ENCODE peak calls at places on chromosomes 2 and 18, in four cellular contexts. One of them, this sample, is unnamed.

GRCh38 chr2:29879456-29879855 is 41.9 kb downstream of the ALK start:
- DNase-seq in IMR-90: no peak
- DNase-seq in mesendoderm: no peak
- DNase-seq in H1: no peak
- DNase-seq in this sample: no peak

GRCh38 chr2:196291873-196292800 is 120.8 kb upstream of the STK17B start:
- DNase-seq in mesendoderm: peak; percentile 53
- DNase-seq in IMR-90: no peak
- DNase-seq in H1: no peak
- DNase-seq in this sample: no peak

GRCh38 chr2:64192570-64193192 is 48.5 kb upstream of the PELI1 start:
- DNase-seq in IMR-90: no peak
- DNase-seq in mesendoderm: no peak
- DNase-seq in H1: no peak
- DNase-seq in this sample: no peak

GRCh38 chr2:180742809-180743208 is 237.6 kb upstream of the UBE2E3 start:
- DNase-seq in IMR-90: peak; percentile 31
- DNase-seq in H1: no peak
- DNase-seq in mesendoderm: peak; percentile 11
- DNase-seq in this sample: no peak

GRCh38 chr2:15059870-15060617 is 427.5 kb downstream of the LRATD1 start:
- DNase-seq in mesendoderm: peak; percentile 21
- DNase-seq in H1: no peak
- DNase-seq in IMR-90: no peak
- DNase-seq in this sample: no peak

GRCh38 chr2:26002617-26003310 is 20.5 kb upstream of the KIF3C start:
- DNase-seq in mesendoderm: no peak
- DNase-seq in IMR-90: no peak
- DNase-seq in H1: no peak
- DNase-seq in this sample: no peak

GRCh38 chr18:13147146-13147545 is 71.4 kb upstream of the LDLRAD4 start:
- DNase-seq in IMR-90: no peak
- DNase-seq in H1: no peak
- DNase-seq in mesendoderm: no peak
- DNase-seq in this sample: no peak

GRCh38 chr2:5453648-5454390 is 238.4 kb upstream of the SOX11 start:
- DNase-seq in H1: no peak
- DNase-seq in mesendoderm: peak; percentile 50
- DNase-seq in IMR-90: peak; percentile 31
- DNase-seq in this sample: no peak

GRCh38 chr18:46656326-46657114 is 500 bp downstream of the LOXHD1 start:
- DNase-seq in H1: no peak
- DNase-seq in mesendoderm: no peak
- DNase-seq in IMR-90: no peak
- DNase-seq in this sample: no peak

GRCh38 chr2:239621611-239622010 is 220.8 kb upstream of the HDAC4 start:
- DNase-seq in mesendoderm: no peak
- DNase-seq in H1: no peak
- DNase-seq in IMR-90: no peak
- DNase-seq in this sample: no peak

GRCh38 chr2:4174796-4175195 is 471.4 kb downstream of the DCDC2C start:
- DNase-seq in mesendoderm: no peak
- DNase-seq in H1: no peak
- DNase-seq in IMR-90: no peak
- DNase-seq in this sample: no peak

GRCh38 chr18:35267809-35268208 is 22.2 kb downstream of the ZSCAN30 start:
- DNase-seq in mesendoderm: no peak
- DNase-seq in IMR-90: no peak
- DNase-seq in H1: no peak
- DNase-seq in this sample: no peak

GRCh38 chr2:18777250-18777812 is 188.0 kb upstream of the NT5C1B start:
- DNase-seq in IMR-90: no peak
- DNase-seq in H1: no peak
- DNase-seq in mesendoderm: peak; percentile 93
- DNase-seq in this sample: no peak

GRCh38 chr2:233799716-233800115 is 21.6 kb downstream of the MROH2A start:
- DNase-seq in H1: no peak
- DNase-seq in mesendoderm: no peak
- DNase-seq in IMR-90: no peak
- DNase-seq in this sample: no peak

GRCh38 chr2:172950565-172950964 is 125.1 kb upstream of the MAP3K20 start:
- DNase-seq in IMR-90: no peak
- DNase-seq in H1: no peak
- DNase-seq in mesendoderm: no peak
- DNase-seq in this sample: no peak

GRCh38 chr18:39571511-39571910 is 2005.9 kb upstream of the CELF4 start:
- DNase-seq in mesendoderm: peak; percentile 44
- DNase-seq in H1: no peak
- DNase-seq in IMR-90: peak; percentile 19
- DNase-seq in this sample: no peak

GRCh38 chr2:10048501-10049171 is 5.3 kb downstream of the KLF11 start:
- DNase-seq in mesendoderm: peak; percentile 43
- DNase-seq in H1: no peak
- DNase-seq in IMR-90: peak; percentile 62
- DNase-seq in this sample: no peak

GRCh38 chr2:144460981-144461766 is 58.7 kb downstream of the ZEB2 start:
- DNase-seq in IMR-90: peak; percentile 86
- DNase-seq in H1: no peak
- DNase-seq in mesendoderm: no peak
- DNase-seq in this sample: no peak

GRCh38 chr2:180061085-180061484 is 54.0 kb upstream of the CWC22 start:
- DNase-seq in mesendoderm: no peak
- DNase-seq in H1: no peak
- DNase-seq in IMR-90: no peak
- DNase-seq in this sample: no peak

GRCh38 chr2:144580521-144581153 is 60.7 kb upstream of the ZEB2 start:
- DNase-seq in IMR-90: no peak
- DNase-seq in H1: no peak
- DNase-seq in mesendoderm: peak; percentile 83
- DNase-seq in this sample: no peak

GRCh38 chr2:70946832-70947442 is 11.2 kb downstream of the ATP6V1B1 start:
- DNase-seq in H1: no peak
- DNase-seq in IMR-90: peak; percentile 60
- DNase-seq in mesendoderm: peak; percentile 78
- DNase-seq in this sample: peak; percentile 68

GRCh38 chr2:240387669-240388358 is 47.6 kb upstream of the GPC1 start:
- DNase-seq in IMR-90: peak; percentile 98
- DNase-seq in H1: no peak
- DNase-seq in mesendoderm: peak; percentile 66
- DNase-seq in this sample: no peak

GRCh38 chr2:135904590-135904989 is 28.3 kb upstream of the MCM6 start:
- DNase-seq in mesendoderm: peak; percentile 22
- DNase-seq in H1: no peak
- DNase-seq in IMR-90: peak; percentile 64
- DNase-seq in this sample: no peak

GRCh38 chr18:8375269-8375668 is 234.0 kb upstream of the RAB12 start:
- DNase-seq in IMR-90: no peak
- DNase-seq in mesendoderm: no peak
- DNase-seq in H1: no peak
- DNase-seq in this sample: no peak

GRCh38 chr2:239687441-239687840 is 286.6 kb upstream of the HDAC4 start:
- DNase-seq in H1: no peak
- DNase-seq in IMR-90: no peak
- DNase-seq in mesendoderm: no peak
- DNase-seq in this sample: no peak

GRCh38 chr2:43131890-43132522 is 94.4 kb downstream of the ZFP36L2 start:
- DNase-seq in mesendoderm: no peak
- DNase-seq in IMR-90: no peak
- DNase-seq in H1: no peak
- DNase-seq in this sample: no peak

GRCh38 chr2:58734365-58734764 is 493.2 kb upstream of the FANCL start:
- DNase-seq in IMR-90: peak; percentile 5
- DNase-seq in mesendoderm: peak; percentile 43
- DNase-seq in H1: no peak
- DNase-seq in this sample: no peak

GRCh38 chr18:70499218-70499691 is 210.4 kb downstream of the SOCS6 start:
- DNase-seq in mesendoderm: peak; percentile 10
- DNase-seq in IMR-90: no peak
- DNase-seq in H1: no peak
- DNase-seq in this sample: peak; percentile 76

GRCh38 chr18:56861244-56861643 is 210.1 kb downstream of the WDR7 start:
- DNase-seq in mesendoderm: no peak
- DNase-seq in IMR-90: no peak
- DNase-seq in H1: no peak
- DNase-seq in this sample: no peak

GRCh38 chr18:9537638-9538037 is 62.3 kb downstream of the RALBP1 start:
- DNase-seq in mesendoderm: no peak
- DNase-seq in H1: no peak
- DNase-seq in IMR-90: no peak
- DNase-seq in this sample: no peak

GRCh38 chr18:9536354-9537152 is 61.2 kb downstream of the RALBP1 start:
- DNase-seq in H1: no peak
- DNase-seq in mesendoderm: no peak
- DNase-seq in IMR-90: peak; percentile 61
- DNase-seq in this sample: no peak

GRCh38 chr18:9534844-9535243 is 59.5 kb downstream of the RALBP1 start:
- DNase-seq in H1: no peak
- DNase-seq in IMR-90: no peak
- DNase-seq in mesendoderm: no peak
- DNase-seq in this sample: no peak

GRCh38 chr18:9531791-9532410 is 56.6 kb downstream of the RALBP1 start:
- DNase-seq in IMR-90: peak; percentile 33
- DNase-seq in H1: no peak
- DNase-seq in mesendoderm: peak; percentile 19
- DNase-seq in this sample: no peak

DNA sequence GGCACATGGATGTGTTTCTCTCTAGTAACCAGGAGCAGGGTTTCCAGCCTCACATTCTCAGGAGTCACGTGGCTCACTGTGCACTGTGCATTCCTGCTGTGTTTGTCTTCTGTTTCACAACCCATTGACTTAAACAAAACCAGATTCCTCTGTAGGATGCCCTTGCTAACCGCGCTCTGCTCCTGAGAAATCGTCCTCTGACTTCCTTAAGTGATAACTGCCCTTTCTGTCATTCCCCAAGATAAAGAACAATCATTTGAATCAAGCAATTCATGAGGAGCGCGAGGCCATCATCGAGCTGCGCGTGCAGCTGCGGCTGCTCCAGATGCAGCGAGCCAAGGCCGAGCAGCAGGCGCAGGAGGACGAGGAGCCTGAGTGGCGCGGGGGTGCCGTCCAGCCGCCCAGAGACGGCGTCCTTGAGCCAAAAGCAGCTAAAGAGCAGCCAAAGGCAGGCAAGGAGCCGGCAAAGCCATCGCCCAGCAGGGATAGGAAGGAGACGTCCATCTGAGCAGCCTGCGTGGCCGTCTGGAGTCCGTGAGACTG is 60.2 kb downstream of the RALBP1 start:
- DNase-seq in H1: no peak
- DNase-seq in IMR-90: peak; percentile 96
- DNase-seq in mesendoderm: no peak
- DNase-seq in this sample: no peak
- H4K5ac ChIP-seq in H1: no peak overlapping the region
- H4K5ac ChIP-seq in IMR-90: no peak overlapping the region
- H4K5ac ChIP-seq in mesendoderm: no peak overlapping the region
- H4K5ac ChIP-seq in this sample: no peak overlapping the region

GRCh38 chr18:76506974-76507764 is 12.1 kb upstream of the ZNF516 start:
- DNase-seq in H1: no peak
- DNase-seq in IMR-90: no peak
- DNase-seq in mesendoderm: no peak
- DNase-seq in this sample: no peak
- H3K18ac ChIP-seq in H1: no peak overlapping the region
- H3K18ac ChIP-seq in IMR-90: no peak overlapping the region
- H3K18ac ChIP-seq in mesendoderm: no peak overlapping the region
- H3K18ac ChIP-seq in this sample: no peak overlapping the region

GRCh38 chr2:46470114-46470628 is 9.2 kb upstream of the TMEM247 start:
- DNase-seq in mesendoderm: no peak
- DNase-seq in H1: no peak
- DNase-seq in IMR-90: no peak
- DNase-seq in this sample: no peak
- H4K5ac ChIP-seq in mesendoderm: no peak overlapping the region
- H4K5ac ChIP-seq in H1: no peak overlapping the region
- H4K5ac ChIP-seq in IMR-90: no peak overlapping the region
- H4K5ac ChIP-seq in this sample: no peak overlapping the region

GRCh38 chr2:226550801-226551200 is 248.8 kb downstream of the IRS1 start:
- DNase-seq in mesendoderm: no peak
- DNase-seq in H1: no peak
- DNase-seq in IMR-90: no peak
- DNase-seq in this sample: no peak
- H3K18ac ChIP-seq in mesendoderm: no peak overlapping the region
- H3K18ac ChIP-seq in H1: no peak overlapping the region
- H3K18ac ChIP-seq in IMR-90: no peak overlapping the region
- H3K18ac ChIP-seq in this sample: no peak overlapping the region

GRCh38 chr18:518081-518480 is 17.6 kb upstream of the COLEC12 start:
- DNase-seq in H1: no peak
- DNase-seq in mesendoderm: peak; percentile 96
- DNase-seq in IMR-90: no peak
- DNase-seq in this sample: no peak

GRCh38 chr18:513826-514530 is 13.5 kb upstream of the COLEC12 start:
- DNase-seq in H1: no peak
- DNase-seq in mesendoderm: no peak
- DNase-seq in IMR-90: no peak
- DNase-seq in this sample: no peak

GRCh38 chr18:515838-516237 is 15.3 kb upstream of the COLEC12 start:
- DNase-seq in H1: no peak
- DNase-seq in IMR-90: no peak
- DNase-seq in mesendoderm: no peak
- DNase-seq in this sample: no peak

GRCh38 chr18:512957-513356 is 12.5 kb upstream of the COLEC12 start:
- DNase-seq in H1: no peak
- DNase-seq in IMR-90: no peak
- DNase-seq in mesendoderm: no peak
- DNase-seq in this sample: no peak

GRCh38 chr18:515156-515815 is 14.8 kb upstream of the COLEC12 start:
- DNase-seq in IMR-90: no peak
- DNase-seq in mesendoderm: no peak
- DNase-seq in H1: no peak
- DNase-seq in this sample: no peak
- H4K5ac ChIP-seq in IMR-90: no peak overlapping the region
- H4K5ac ChIP-seq in mesendoderm: no peak overlapping the region
- H4K5ac ChIP-seq in H1: no peak overlapping the region
- H4K5ac ChIP-seq in this sample: no peak overlapping the region

DNA sequence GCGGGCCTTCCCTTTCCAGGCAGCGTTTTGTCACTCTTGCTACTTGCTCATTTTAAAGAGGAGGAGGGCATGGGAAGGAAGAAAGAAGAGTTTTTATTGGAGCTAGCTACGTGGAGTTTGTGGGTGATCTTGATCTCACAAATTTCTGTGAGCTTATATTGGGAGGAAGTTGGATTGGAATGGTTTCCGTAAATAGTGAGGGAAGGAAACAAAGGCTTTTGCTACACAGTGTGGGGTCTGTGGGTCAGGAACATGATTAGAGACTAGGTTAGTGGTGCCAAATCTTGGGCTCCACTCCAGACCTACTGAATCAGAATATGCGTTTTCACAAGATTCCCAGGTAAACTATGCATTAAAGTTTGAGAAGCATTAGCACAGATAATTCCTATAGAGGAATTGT is 8.1 kb downstream of the RALB start:
- DNase-seq in IMR-90: no peak
- DNase-seq in mesendoderm: no peak
- DNase-seq in H1: no peak
- DNase-seq in this sample: no peak
- H3K18ac ChIP-seq in IMR-90: no peak overlapping the region
- H3K18ac ChIP-seq in mesendoderm: no peak overlapping the region
- H3K18ac ChIP-seq in H1: no peak overlapping the region
- H3K18ac ChIP-seq in this sample: no peak overlapping the region